ENCODE peak calls at places on chromosome X, in five cellular contexts. One of them, this sample, is unnamed.

GRCh38 chrX:30618160-30618765 is 35.0 kb upstream of the GK start:
- DNase-seq in astrocyte: no peak
- DNase-seq in GM23248: peak; percentile 9
- DNase-seq in fibroblast of lung: no peak
- DNase-seq in endodermal cell: peak; percentile 63
- DNase-seq in this sample: no peak

GRCh38 chrX:46152756-46153155 is 392.5 kb downstream of the ZNF674 start:
- DNase-seq in fibroblast of lung: no peak
- DNase-seq in endodermal cell: no peak
- DNase-seq in GM23248: no peak
- DNase-seq in astrocyte: no peak
- DNase-seq in this sample: no peak

GRCh38 chrX:131025336-131025735 is 32.8 kb upstream of the ARHGAP36 start:
- DNase-seq in fibroblast of lung: no peak
- DNase-seq in GM23248: no peak
- DNase-seq in astrocyte: no peak
- DNase-seq in endodermal cell: no peak
- DNase-seq in this sample: no peak

GRCh38 chrX:154598656-154599055 is 13.7 kb downstream of the CTAG1A start:
- DNase-seq in fibroblast of lung: no peak
- DNase-seq in GM23248: no peak
- DNase-seq in endodermal cell: no peak
- DNase-seq in astrocyte: no peak
- DNase-seq in this sample: no peak

GRCh38 chrX:6456196-6456595 is 78.7 kb downstream of the VCX3A start:
- DNase-seq in astrocyte: no peak
- DNase-seq in fibroblast of lung: no peak
- DNase-seq in GM23248: no peak
- DNase-seq in endodermal cell: no peak
- DNase-seq in this sample: no peak

GRCh38 chrX:2188316-2188715 is 312.5 kb downstream of the DHRSX start:
- DNase-seq in astrocyte: no peak
- DNase-seq in GM23248: no peak
- DNase-seq in fibroblast of lung: no peak
- DNase-seq in endodermal cell: peak; percentile 70
- DNase-seq in this sample: no peak

GRCh38 chrX:41720125-41720780 is 3.7 kb upstream of the GPR82 start:
- DNase-seq in endodermal cell: peak; percentile 63
- DNase-seq in GM23248: peak; percentile 5
- DNase-seq in fibroblast of lung: no peak
- DNase-seq in astrocyte: peak; percentile 31
- DNase-seq in this sample: no peak

GRCh38 chrX:119887721-119888425 is 7.8 kb upstream of the AKAP14 start:
- DNase-seq in endodermal cell: peak; percentile 94
- DNase-seq in fibroblast of lung: peak; percentile 49
- DNase-seq in astrocyte: peak; percentile 30
- DNase-seq in GM23248: peak; percentile 70
- DNase-seq in this sample: peak; percentile 79

GRCh38 chrX:78997870-78998558 is 52.8 kb downstream of the P2RY10 start:
- DNase-seq in GM23248: no peak
- DNase-seq in astrocyte: no peak
- DNase-seq in fibroblast of lung: no peak
- DNase-seq in endodermal cell: peak; percentile 41
- DNase-seq in this sample: peak; percentile 45
- H3K9ac ChIP-seq in GM23248: no peak overlapping the region
- H3K9ac ChIP-seq in astrocyte: no peak overlapping the region
- H3K9ac ChIP-seq in fibroblast of lung: no peak overlapping the region
- H3K9ac ChIP-seq in endodermal cell: no peak overlapping the region
- H3K9ac ChIP-seq in this sample: no peak overlapping the region

DNA sequence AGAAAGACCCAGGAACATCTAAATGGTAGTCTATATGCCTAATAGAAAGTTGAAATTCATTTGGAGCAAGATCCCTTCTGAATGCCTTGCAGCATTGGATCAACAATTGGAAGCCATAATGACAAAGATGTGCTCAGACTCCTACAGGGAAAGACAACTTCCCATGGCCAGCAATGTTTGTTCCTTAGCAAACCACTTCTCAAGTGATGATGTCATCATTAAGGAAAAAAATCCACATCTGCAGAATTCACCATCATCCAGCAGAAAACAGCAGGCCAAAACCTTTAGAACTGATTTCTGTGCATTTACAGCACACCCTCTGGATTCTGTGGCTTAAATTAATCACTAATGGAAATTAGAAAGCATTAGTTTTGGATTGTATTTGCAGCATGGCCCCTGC is 82.4 kb upstream of the ZIC3 start:
- DNase-seq in fibroblast of lung: no peak
- DNase-seq in endodermal cell: no peak
- DNase-seq in astrocyte: no peak
- DNase-seq in GM23248: no peak
- DNase-seq in this sample: no peak
- H3K9ac ChIP-seq in fibroblast of lung: no peak overlapping the region
- H3K9ac ChIP-seq in endodermal cell: no peak overlapping the region
- H3K9ac ChIP-seq in astrocyte: no peak overlapping the region
- H3K9ac ChIP-seq in GM23248: no peak overlapping the region
- H3K9ac ChIP-seq in this sample: no peak overlapping the region

GRCh38 chrX:13952581-13952980 is 77.1 kb downstream of the GEMIN8 start:
- DNase-seq in endodermal cell: no peak
- DNase-seq in astrocyte: no peak
- DNase-seq in fibroblast of lung: no peak
- DNase-seq in GM23248: no peak
- DNase-seq in this sample: no peak
- H3K9ac ChIP-seq in endodermal cell: no peak overlapping the region
- H3K9ac ChIP-seq in astrocyte: no peak overlapping the region
- H3K9ac ChIP-seq in fibroblast of lung: no peak overlapping the region
- H3K9ac ChIP-seq in GM23248: no peak overlapping the region
- H3K9ac ChIP-seq in this sample: no peak overlapping the region

GRCh38 chrX:65635371-65635770 is 32.1 kb upstream of the MSN start:
- DNase-seq in fibroblast of lung: peak; percentile 31
- DNase-seq in GM23248: peak; percentile 49
- DNase-seq in astrocyte: no peak
- DNase-seq in endodermal cell: no peak
- DNase-seq in this sample: no peak
- H3K9ac ChIP-seq in fibroblast of lung: no peak overlapping the region
- H3K9ac ChIP-seq in GM23248: peak overlapping the region; percentile 38
- H3K9ac ChIP-seq in astrocyte: no peak overlapping the region
- H3K9ac ChIP-seq in endodermal cell: no peak overlapping the region
- H3K9ac ChIP-seq in this sample: peak overlapping the region; percentile 26

DNA sequence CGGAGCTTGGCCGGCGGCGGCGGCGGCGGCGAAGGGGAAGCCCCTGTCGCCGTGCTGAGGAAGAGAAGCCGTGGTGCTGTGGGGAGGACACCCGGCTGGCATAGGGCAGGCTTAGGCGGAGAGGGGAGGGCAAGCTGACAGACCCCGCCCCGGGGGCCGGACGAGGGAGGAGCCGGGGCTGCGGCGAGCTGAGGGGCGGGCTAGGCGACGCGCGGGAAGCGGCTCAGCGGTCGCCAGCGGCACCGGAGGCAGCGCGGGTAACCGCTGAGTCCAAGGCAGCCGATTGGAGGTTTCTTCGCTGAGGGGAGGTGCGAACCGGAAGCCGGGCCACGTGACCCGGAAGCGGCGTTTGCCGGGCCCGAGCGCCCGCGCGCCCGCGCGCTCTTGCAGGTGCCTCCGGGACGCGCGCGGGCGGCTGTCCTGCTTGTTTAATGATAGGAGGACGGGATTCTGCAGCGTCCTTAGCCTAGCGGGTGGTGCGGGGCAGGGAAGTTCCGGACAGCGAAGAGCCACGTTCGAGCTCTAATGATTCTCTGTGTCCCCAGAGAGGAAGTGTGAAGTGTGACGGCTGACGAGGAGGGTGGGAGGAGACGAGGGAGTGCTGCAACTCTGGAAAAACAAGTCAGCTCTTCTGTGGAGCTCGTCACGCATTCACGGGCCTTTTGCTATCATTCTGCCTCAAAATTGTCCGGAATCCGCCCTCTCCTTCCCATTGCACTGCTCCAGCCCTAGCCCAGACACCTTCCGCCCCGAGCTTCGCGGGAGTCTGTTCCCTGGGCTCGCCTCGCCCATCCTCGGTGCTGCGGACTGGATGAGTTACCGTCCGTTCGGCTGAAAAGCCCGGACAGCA is at the start of gene AP1S2:
- DNase-seq in astrocyte: peak; percentile 84
- DNase-seq in GM23248: peak; percentile 93
- DNase-seq in fibroblast of lung: peak; percentile 87
- DNase-seq in endodermal cell: peak; percentile 99
- DNase-seq in this sample: peak; percentile 99
- H3K9ac ChIP-seq in astrocyte: peak within 1 kb of the TSS; percentile 84
- H3K9ac ChIP-seq in GM23248: peak within 1 kb of the TSS; percentile 63
- H3K9ac ChIP-seq in fibroblast of lung: peak within 1 kb of the TSS; percentile 70
- H3K9ac ChIP-seq in endodermal cell: peak within 1 kb of the TSS; percentile 69
- H3K9ac ChIP-seq in this sample: peak within 1 kb of the TSS; percentile 67

GRCh38 chrX:13938053-13938765 is 91.5 kb downstream of the GEMIN8 start:
- DNase-seq in astrocyte: no peak
- DNase-seq in endodermal cell: peak; percentile 78
- DNase-seq in fibroblast of lung: peak; percentile 8
- DNase-seq in GM23248: peak; percentile 32
- DNase-seq in this sample: peak; percentile 80
- H3K9ac ChIP-seq in astrocyte: peak overlapping the region; percentile 79
- H3K9ac ChIP-seq in endodermal cell: peak overlapping the region; percentile 85
- H3K9ac ChIP-seq in fibroblast of lung: peak overlapping the region; percentile 30
- H3K9ac ChIP-seq in GM23248: no peak overlapping the region
- H3K9ac ChIP-seq in this sample: no peak overlapping the region

GRCh38 chrX:23334536-23334870 is at the start of gene PTCHD1:
- DNase-seq in GM23248: no peak
- DNase-seq in astrocyte: no peak
- DNase-seq in fibroblast of lung: no peak
- DNase-seq in endodermal cell: no peak
- DNase-seq in this sample: no peak

GRCh38 chrX:23332101-23332887 is 2.4 kb upstream of the PTCHD1 start:
- DNase-seq in fibroblast of lung: peak; percentile 0
- DNase-seq in endodermal cell: peak; percentile 76
- DNase-seq in astrocyte: no peak
- DNase-seq in GM23248: no peak
- DNase-seq in this sample: no peak

GRCh38 chrX:23332888-23333821 is 1.5 kb upstream of the PTCHD1 start:
- DNase-seq in endodermal cell: peak; percentile 84
- DNase-seq in fibroblast of lung: no peak
- DNase-seq in GM23248: no peak
- DNase-seq in astrocyte: no peak
- DNase-seq in this sample: no peak

GRCh38 chrX:23333842-23334535 is 660 bp upstream of the PTCHD1 start:
- DNase-seq in astrocyte: no peak
- DNase-seq in GM23248: no peak
- DNase-seq in endodermal cell: peak; percentile 89
- DNase-seq in fibroblast of lung: no peak
- DNase-seq in this sample: no peak

DNA sequence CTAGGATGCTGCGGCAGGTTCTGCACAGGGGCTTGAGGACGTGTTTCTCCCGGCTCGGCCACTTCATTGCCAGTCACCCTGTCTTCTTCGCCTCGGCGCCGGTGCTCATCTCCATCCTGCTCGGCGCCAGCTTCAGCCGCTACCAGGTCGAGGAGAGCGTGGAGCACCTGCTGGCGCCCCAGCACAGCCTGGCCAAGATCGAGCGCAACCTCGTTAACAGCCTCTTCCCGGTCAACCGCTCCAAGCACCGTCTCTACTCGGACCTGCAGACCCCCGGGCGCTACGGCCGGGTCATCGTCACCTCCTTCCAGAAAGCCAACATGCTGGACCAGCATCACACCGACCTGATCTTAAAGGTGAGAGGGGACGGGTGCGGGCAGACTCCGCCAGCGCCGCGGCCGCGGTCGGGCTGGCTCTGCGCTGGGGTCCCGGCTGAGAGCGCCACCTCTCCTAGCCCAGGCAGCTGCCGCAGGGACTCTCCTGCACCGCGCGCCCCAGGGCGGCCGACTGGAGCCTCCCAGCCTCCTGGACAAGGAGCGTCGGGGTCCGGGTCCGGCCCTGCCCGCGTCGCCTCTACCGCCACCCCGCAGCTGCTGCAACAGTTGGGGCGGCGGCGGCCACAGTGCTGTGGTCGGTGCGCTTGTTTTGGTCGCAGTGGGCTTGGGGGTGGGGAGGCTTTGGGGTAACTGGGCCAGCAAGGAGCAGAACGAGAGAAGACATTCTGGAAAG is 386 bp downstream of the PTCHD1 start:
- DNase-seq in GM23248: no peak
- DNase-seq in astrocyte: no peak
- DNase-seq in fibroblast of lung: no peak
- DNase-seq in endodermal cell: peak; percentile 79
- DNase-seq in this sample: no peak
- H3K9ac ChIP-seq in GM23248: no peak overlapping the region
- H3K9ac ChIP-seq in astrocyte: no peak overlapping the region
- H3K9ac ChIP-seq in fibroblast of lung: no peak overlapping the region
- H3K9ac ChIP-seq in endodermal cell: no peak overlapping the region
- H3K9ac ChIP-seq in this sample: no peak overlapping the region